ENCODE peak calls at places on chromosomes 13 and 19, in five cellular contexts. R is NCI-H1930, L is cardiac muscle cell, C is nucleus accumbens, N is thoracic aorta. M is an unnamed sample.

GRCh38 chr19:10289167-10289835 is 451 bp upstream of the ICAM5 start:
- DNase-seq in R (peak), L (peak), C (peak), N (no peak), M (peak)

GRCh38 chr19:49558591-49558990 is 21.8 kb downstream of the NOSIP start:
- DNase-seq in R (no peak), L (no peak), C (no peak), N (no peak), M (no peak)

GRCh38 chr13:51494151-51494550 is 41.3 kb upstream of the INTS6 start:
- DNase-seq in R (no peak), L (no peak), C (no peak), N (no peak), M (no peak)

GRCh38 chr19:34336781-34337271 is 28.2 kb upstream of the GPI start:
- DNase-seq in R (no peak), L (peak), C (no peak), N (no peak), M (no peak)

GRCh38 chr13:93316848-93317247 is 90.2 kb downstream of the GPC6 start:
- DNase-seq in R (no peak), L (no peak), C (no peak), N (no peak), M (no peak)

GRCh38 chr19:7970716-7971448 is 27.4 kb upstream of the TIMM44 start:
- DNase-seq in R (peak), L (peak), C (peak), N (no peak), M (peak)

GRCh38 chr13:49635599-49636433 is 7.5 kb downstream of the ARL11 start:
- DNase-seq in R (no peak), L (peak), C (no peak), N (no peak), M (peak)

GRCh38 chr19:5407356-5407755 is 47.9 kb upstream of the ZNRF4 start:
- DNase-seq in R (peak), L (no peak), C (no peak), N (no peak), M (no peak)

GRCh38 chr13:101691326-101691725 is 238.9 kb downstream of the ITGBL1 start:
- DNase-seq in R (no peak), L (no peak), C (no peak), N (no peak), M (no peak)

GRCh38 chr19:53132231-53132991 is at the start of gene ZNF415:
- DNase-seq in R (peak), L (peak), C (peak), N (peak), M (peak)

GRCh38 chr13:46577656-46578589 is 25.0 kb downstream of the LRCH1 start:
- DNase-seq in R (no peak), L (no peak), C (no peak), N (no peak), M (no peak)